ENCODE peak calls at places on chromosomes 3 and 15, in five cellular contexts. P, J, O, W and B are unnamed samples.
A peak's percentile ranks its signal among the peaks of the same experiment; 100 is the strongest.

GRCh38 chr3:184715943-184716651 is 4.2 kb upstream of the MAGEF1 start:
- DNase-seq in P (no peak), J (no peak), O (no peak), W (no peak), B (no peak)

GRCh38 chr3:39171860-39172259 is 18.5 kb upstream of the CSRNP1 start:
- DNase-seq in P (no peak), J (no peak), O (no peak), W (no peak), B (no peak)

GRCh38 chr3:140913728-140914127 is 27.9 kb upstream of the SLC25A36 start:
- DNase-seq in P (no peak), J (no peak), O (no peak), W (no peak), B (no peak)

GRCh38 chr15:98221577-98221976 is 261.1 kb downstream of the ARRDC4 start:
- DNase-seq in P (no peak), J (no peak), O (no peak), W (no peak), B (no peak)

GRCh38 chr3:115877647-115877934 is 254.3 kb downstream of the GAP43 start:
- DNase-seq in P (no peak), J (no peak), O (no peak), W (no peak), B (no peak)

GRCh38 chr3:134251731-134252391 is 1.2 kb upstream of the RYK start:
- DNase-seq in P (no peak), J (no peak), O (no peak), W (no peak), B (no peak)

GRCh38 chr3:189099031-189099471 is 72.7 kb upstream of the TPRG1 start:
- DNase-seq in P (no peak), J (no peak), O (no peak), W (peak; percentile 17), B (no peak)

GRCh38 chr15:39051931-39052705 is 487.5 kb upstream of the RASGRP1 start:
- DNase-seq in P (no peak), J (no peak), O (no peak), W (no peak), B (no peak)

GRCh38 chr15:52164631-52165265 is 26.4 kb downstream of the GNB5 start:
- DNase-seq in P (no peak), J (no peak), O (no peak), W (no peak), B (no peak)

GRCh38 chr15:63219196-63219719 is 29.9 kb downstream of the RAB8B start:
- DNase-seq in P (no peak), J (no peak), O (no peak), W (no peak), B (no peak)

GRCh38 chr15:97961067-97961954 is 808 bp downstream of the ARRDC4 start:
- DNase-seq in P (peak; percentile 76), J (no peak), O (no peak), W (peak; percentile 66), B (peak; percentile 7)

GRCh38 chr3:119240101-119240581 is 537 bp downstream of the B4GALT4 start:
- DNase-seq in P (peak; percentile 78), J (peak; percentile 24), O (peak; percentile 41), W (peak; percentile 74), B (peak; percentile 31)

GRCh38 chr15:41849861-41850260 is 11.2 kb downstream of the PLA2G4B start:
- DNase-seq in P (no peak), J (no peak), O (no peak), W (no peak), B (no peak)

GRCh38 chr3:64668582-64669510 is 19.0 kb downstream of the ADAMTS9 start:
- DNase-seq in P (no peak), J (no peak), O (no peak), W (no peak), B (no peak)

GRCh38 chr3:71101581-71101980 is 481.9 kb downstream of the FOXP1 start:
- DNase-seq in P (no peak), J (no peak), O (no peak), W (no peak), B (no peak)

GRCh38 chr3:50139308-50139707 is 15.8 kb upstream of the SEMA3F start:
- DNase-seq in P (peak; percentile 9), J (no peak), O (no peak), W (no peak), B (no peak)

GRCh38 chr3:182697345-182697919 is 95.9 kb upstream of the ATP11B start:
- DNase-seq in P (peak; percentile 92), J (no peak), O (no peak), W (no peak), B (peak; percentile 84)